ENCODE peak calls at places on chromosome 7, in four cellular contexts. One of them, this sample, is unnamed.

GRCh38 chr7:71752171-71752935 is 620.4 kb downstream of the GALNT17 start:
- DNase-seq in spleen: peak
- DNase-seq in tibial artery: no peak
- DNase-seq in adrenal gland: peak
- DNase-seq in this sample: no peak

GRCh38 chr7:151455690-151456089 is 15.7 kb upstream of the CRYGN start:
- DNase-seq in spleen: peak
- DNase-seq in tibial artery: no peak
- DNase-seq in adrenal gland: peak
- DNase-seq in this sample: no peak

GRCh38 chr7:96558530-96558929 is 151.1 kb downstream of the SEM1 start:
- DNase-seq in spleen: no peak
- DNase-seq in tibial artery: no peak
- DNase-seq in adrenal gland: no peak
- DNase-seq in this sample: no peak

GRCh38 chr7:102988631-102989030 is 75.8 kb downstream of the LRRC17 start:
- DNase-seq in spleen: no peak
- DNase-seq in tibial artery: no peak
- DNase-seq in adrenal gland: no peak
- DNase-seq in this sample: no peak

GRCh38 chr7:127870231-127870907 is 160.9 kb downstream of the LRRC4 start:
- DNase-seq in spleen: no peak
- DNase-seq in tibial artery: no peak
- DNase-seq in adrenal gland: no peak
- DNase-seq in this sample: no peak

GRCh38 chr7:51551070-51551469 is 234.5 kb upstream of the COBL start:
- DNase-seq in spleen: no peak
- DNase-seq in tibial artery: no peak
- DNase-seq in adrenal gland: no peak
- DNase-seq in this sample: no peak

GRCh38 chr7:584122-584465 is 64.4 kb upstream of the PDGFA start:
- DNase-seq in spleen: peak
- DNase-seq in tibial artery: no peak
- DNase-seq in adrenal gland: no peak
- DNase-seq in this sample: no peak

GRCh38 chr7:26198133-26198780 is 2.3 kb downstream of the HNRNPA2B1 start:
- DNase-seq in spleen: no peak
- DNase-seq in tibial artery: no peak
- DNase-seq in adrenal gland: no peak
- DNase-seq in this sample: no peak

GRCh38 chr7:128115326-128115820 is 84.1 kb upstream of the LRRC4 start:
- DNase-seq in spleen: no peak
- DNase-seq in tibial artery: peak
- DNase-seq in adrenal gland: peak
- DNase-seq in this sample: no peak

GRCh38 chr7:91135703-91136102 is 128.5 kb upstream of the FZD1 start:
- DNase-seq in spleen: no peak
- DNase-seq in tibial artery: no peak
- DNase-seq in adrenal gland: no peak
- DNase-seq in this sample: no peak

GRCh38 chr7:28685660-28686417 is 272.3 kb downstream of the TRIL start:
- DNase-seq in spleen: peak
- DNase-seq in tibial artery: peak
- DNase-seq in adrenal gland: peak
- DNase-seq in this sample: peak

GRCh38 chr7:6015917-6016652 is 7.0 kb downstream of the AIMP2 start:
- DNase-seq in spleen: no peak
- DNase-seq in tibial artery: peak
- DNase-seq in adrenal gland: peak
- DNase-seq in this sample: no peak

GRCh38 chr7:27677912-27678612 is 15.4 kb upstream of the HIBADH start:
- DNase-seq in spleen: no peak
- DNase-seq in tibial artery: no peak
- DNase-seq in adrenal gland: no peak
- DNase-seq in this sample: no peak

GRCh38 chr7:27459021-27459728 is 203.5 kb downstream of the HIBADH start:
- DNase-seq in spleen: no peak
- DNase-seq in tibial artery: no peak
- DNase-seq in adrenal gland: peak
- DNase-seq in this sample: no peak

GRCh38 chr7:134724606-134725005 is 54.8 kb upstream of the CALD1 start:
- DNase-seq in spleen: no peak
- DNase-seq in tibial artery: no peak
- DNase-seq in adrenal gland: no peak
- DNase-seq in this sample: no peak

GRCh38 chr7:137476937-137477336 is 133.4 kb upstream of the PTN start:
- DNase-seq in spleen: no peak
- DNase-seq in tibial artery: no peak
- DNase-seq in adrenal gland: no peak
- DNase-seq in this sample: no peak

GRCh38 chr7:11701829-11702560 is 130.0 kb downstream of the THSD7A start:
- DNase-seq in spleen: no peak
- DNase-seq in tibial artery: no peak
- DNase-seq in adrenal gland: no peak
- DNase-seq in this sample: no peak

GRCh38 chr7:29019275-29019820 is 61.2 kb upstream of the TRIL start:
- DNase-seq in spleen: no peak
- DNase-seq in tibial artery: no peak
- DNase-seq in adrenal gland: no peak
- DNase-seq in this sample: no peak

GRCh38 chr7:132580277-132580676 is 4.0 kb upstream of the PLXNA4 start:
- DNase-seq in spleen: no peak
- DNase-seq in tibial artery: no peak
- DNase-seq in adrenal gland: no peak
- DNase-seq in this sample: no peak

GRCh38 chr7:43164757-43165156 is 52.3 kb downstream of the HECW1 start:
- DNase-seq in spleen: no peak
- DNase-seq in tibial artery: no peak
- DNase-seq in adrenal gland: peak
- DNase-seq in this sample: no peak

GRCh38 chr7:31939076-31939475 is 131.1 kb downstream of the PDE1C start:
- DNase-seq in spleen: no peak
- DNase-seq in tibial artery: no peak
- DNase-seq in adrenal gland: no peak
- DNase-seq in this sample: no peak

GRCh38 chr7:36764929-36765328 is 40.6 kb upstream of the AOAH start:
- DNase-seq in spleen: no peak
- DNase-seq in tibial artery: no peak
- DNase-seq in adrenal gland: no peak
- DNase-seq in this sample: no peak

GRCh38 chr7:50265968-50266694 is 38.4 kb upstream of the IKZF1 start:
- DNase-seq in spleen: no peak
- DNase-seq in tibial artery: no peak
- DNase-seq in adrenal gland: no peak
- DNase-seq in this sample: no peak

GRCh38 chr7:50264908-50265307 is 39.6 kb upstream of the IKZF1 start:
- DNase-seq in spleen: no peak
- DNase-seq in tibial artery: no peak
- DNase-seq in adrenal gland: no peak
- DNase-seq in this sample: no peak

GRCh38 chr7:50267525-50268041 is 36.9 kb upstream of the IKZF1 start:
- DNase-seq in spleen: no peak
- DNase-seq in tibial artery: no peak
- DNase-seq in adrenal gland: no peak
- DNase-seq in this sample: no peak

GRCh38 chr7:50268223-50268622 is 36.3 kb upstream of the IKZF1 start:
- DNase-seq in spleen: no peak
- DNase-seq in tibial artery: no peak
- DNase-seq in adrenal gland: no peak
- DNase-seq in this sample: no peak

DNA sequence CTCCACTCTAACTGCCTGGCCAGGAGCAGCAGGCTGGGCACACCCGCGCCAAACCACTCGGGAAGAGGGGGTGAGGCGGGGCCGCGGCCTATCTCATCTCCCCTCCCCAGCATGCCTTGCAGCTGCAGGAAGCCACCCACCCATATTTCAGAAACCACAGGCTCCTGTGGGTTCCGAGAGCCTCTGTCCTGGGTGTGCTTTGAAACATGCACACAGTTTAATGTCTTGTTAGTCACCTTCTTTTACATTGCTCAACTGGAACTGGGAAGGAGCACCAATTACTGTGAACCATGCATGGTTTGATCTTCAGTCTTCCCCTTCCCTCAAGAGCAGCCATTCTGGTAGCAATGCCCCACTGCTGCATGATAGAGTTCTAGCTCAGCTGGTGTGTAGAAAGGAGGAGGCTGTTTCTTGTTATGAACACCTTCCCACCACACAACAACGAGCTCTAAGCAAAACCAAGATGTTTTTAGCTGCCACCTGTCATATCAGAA is 37.6 kb upstream of the IKZF1 start:
- DNase-seq in spleen: peak
- DNase-seq in tibial artery: no peak
- DNase-seq in adrenal gland: no peak
- DNase-seq in this sample: no peak
- TF ChIP-seq CTCF in spleen: no peak
- TF ChIP-seq CTCF in tibial artery: no peak
- TF ChIP-seq CTCF in adrenal gland: no peak
- TF ChIP-seq CTCF in this sample: no peak

GRCh38 chr7:117072620-117073118 is 119.4 kb downstream of the ST7 start:
- DNase-seq in spleen: no peak
- DNase-seq in tibial artery: peak
- DNase-seq in adrenal gland: peak
- DNase-seq in this sample: no peak
- H3K27ac ChIP-seq in spleen: no peak
- H3K27ac ChIP-seq in tibial artery: peak
- H3K27ac ChIP-seq in adrenal gland: peak
- H3K27ac ChIP-seq in this sample: peak

DNA sequence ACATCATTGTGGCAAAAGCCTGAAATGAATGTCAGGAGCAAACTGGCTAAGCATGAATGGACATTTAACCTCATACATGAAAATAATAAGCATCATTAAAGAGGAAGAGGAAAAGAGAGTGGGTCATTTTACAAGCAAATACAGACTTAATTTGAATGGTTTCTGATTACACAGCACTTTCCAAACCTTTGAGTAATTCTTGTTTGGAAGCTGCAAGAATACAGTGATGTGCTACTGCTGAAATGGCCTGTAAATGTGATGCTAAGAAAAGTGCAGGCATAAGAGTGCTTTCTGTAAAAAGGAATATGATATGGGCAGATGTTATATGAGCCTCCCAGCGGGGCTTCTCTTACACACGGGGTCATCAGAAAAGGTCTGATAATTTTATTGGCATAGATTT is 30.2 kb downstream of the TAS2R16 start:
- DNase-seq in spleen: no peak
- DNase-seq in tibial artery: no peak
- DNase-seq in adrenal gland: no peak
- DNase-seq in this sample: no peak
- TF ChIP-seq CTCF in spleen: no peak
- TF ChIP-seq CTCF in tibial artery: no peak
- TF ChIP-seq CTCF in adrenal gland: no peak
- TF ChIP-seq CTCF in this sample: no peak

DNA sequence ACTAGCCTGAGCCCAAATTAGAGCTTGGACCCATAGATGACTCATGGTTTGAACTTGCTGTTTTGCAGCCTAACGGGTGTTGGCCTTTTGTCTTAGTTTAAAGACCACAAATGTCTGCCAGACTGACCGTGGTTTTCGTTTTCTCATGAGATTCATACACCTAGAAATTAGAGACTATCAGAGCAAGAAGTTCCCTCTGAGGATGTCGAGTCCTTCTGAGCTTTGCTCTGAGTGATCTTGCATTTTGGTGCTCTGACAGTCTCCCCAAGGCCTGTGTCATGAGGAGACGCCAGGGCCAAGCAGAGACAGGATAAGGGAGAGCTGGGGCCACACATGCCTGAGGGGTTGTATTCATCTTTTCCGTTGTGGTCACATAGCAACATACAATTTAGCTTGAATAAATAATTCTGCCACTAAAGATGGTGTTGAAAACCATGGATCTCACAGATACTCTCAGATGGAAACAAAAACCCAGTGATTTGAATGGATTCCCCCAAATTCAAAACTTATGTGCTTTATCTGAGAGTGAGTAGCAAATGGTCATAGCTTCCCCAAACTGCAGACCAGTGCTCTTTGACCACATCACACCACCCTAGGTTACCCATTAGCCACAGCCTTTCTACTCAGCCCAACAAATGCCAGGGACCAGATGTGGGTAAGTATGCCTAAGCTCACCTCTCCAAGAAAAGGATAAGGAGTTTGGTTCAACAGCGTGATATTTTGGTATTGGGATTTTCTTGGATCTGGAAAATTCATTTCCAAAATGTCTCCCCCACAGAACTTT is 762.0 kb upstream of the IGFBP3 start:
- DNase-seq in spleen: no peak
- DNase-seq in tibial artery: no peak
- DNase-seq in adrenal gland: no peak
- DNase-seq in this sample: no peak
- H3K27ac ChIP-seq in spleen: no peak
- H3K27ac ChIP-seq in tibial artery: no peak
- H3K27ac ChIP-seq in adrenal gland: no peak
- H3K27ac ChIP-seq in this sample: no peak

GRCh38 chr7:70069977-70070376 is 471.7 kb downstream of the AUTS2 start:
- DNase-seq in spleen: no peak
- DNase-seq in tibial artery: no peak
- DNase-seq in adrenal gland: no peak
- DNase-seq in this sample: no peak
- TF ChIP-seq CTCF in spleen: no peak
- TF ChIP-seq CTCF in tibial artery: no peak
- TF ChIP-seq CTCF in adrenal gland: no peak
- TF ChIP-seq CTCF in this sample: no peak

DNA sequence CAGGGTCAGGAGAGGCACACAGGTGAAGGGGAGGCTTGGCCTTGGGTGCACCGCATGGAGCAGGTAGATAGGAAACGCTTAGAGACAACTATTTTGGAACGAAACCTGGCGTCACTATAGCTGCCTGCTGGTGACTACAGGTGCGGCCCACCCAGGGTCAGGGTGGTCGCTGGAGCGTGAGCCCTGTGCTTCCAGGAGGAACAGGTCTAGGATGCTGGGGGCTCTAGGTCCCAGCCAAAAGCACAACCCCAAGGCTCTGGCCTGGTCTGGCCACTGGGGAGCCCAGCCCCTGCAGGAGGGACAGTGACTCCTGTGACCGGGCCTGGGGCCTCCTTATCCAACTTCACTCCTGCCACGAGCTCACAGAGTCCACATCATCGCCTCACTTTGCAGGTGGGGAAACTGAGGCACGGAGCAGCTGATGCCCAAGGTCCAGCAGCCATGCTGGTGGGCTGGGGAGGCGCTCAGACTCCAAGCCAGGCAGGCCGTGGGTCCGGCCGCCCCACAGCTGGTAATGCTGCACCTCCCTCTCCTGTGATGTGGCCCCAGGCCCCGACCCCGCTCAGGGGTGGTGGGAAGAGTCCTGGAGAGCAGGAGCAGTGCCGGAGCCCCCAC is 9.0 kb downstream of the LFNG start:
- DNase-seq in spleen: peak
- DNase-seq in tibial artery: no peak
- DNase-seq in adrenal gland: no peak
- DNase-seq in this sample: no peak
- H3K27ac ChIP-seq in spleen: peak
- H3K27ac ChIP-seq in tibial artery: no peak
- H3K27ac ChIP-seq in adrenal gland: peak
- H3K27ac ChIP-seq in this sample: peak

GRCh38 chr7:154994996-154995395 is 7.9 kb downstream of the PAXIP1 start:
- DNase-seq in spleen: no peak
- DNase-seq in tibial artery: no peak
- DNase-seq in adrenal gland: no peak
- DNase-seq in this sample: no peak
- TF ChIP-seq CTCF in spleen: no peak
- TF ChIP-seq CTCF in tibial artery: no peak
- TF ChIP-seq CTCF in adrenal gland: no peak
- TF ChIP-seq CTCF in this sample: no peak

This sample was measured in breast epithelium.